ENCODE peak calls at places on chromosomes 1 and 21, in seven cellular contexts. T, Y, P, B, A, S and K are unnamed samples.

GRCh38 chr1:211698161-211699026 is 23.0 kb upstream of the NEK2 start:
- DNase-seq in P (peak; percentile 66), T (peak; percentile 79), Y (no peak), B (peak; percentile 20), A (peak; percentile 88), S (peak; percentile 64), K (peak; percentile 77)

GRCh38 chr21:35332841-35333426 is 283.8 kb upstream of the RUNX1 start:
- DNase-seq in S (no peak), T (no peak), P (no peak), B (no peak), A (no peak), Y (no peak), K (no peak)

GRCh38 chr1:37028981-37029617 is 5.2 kb downstream of the GRIK3 start:
- DNase-seq in B (no peak), S (no peak), Y (no peak), A (no peak), T (no peak), P (no peak), K (no peak)

GRCh38 chr1:85943526-85943925 is 213.0 kb downstream of the COL24A1 start:
- DNase-seq in Y (no peak), P (no peak), A (no peak), B (no peak), S (no peak), T (no peak), K (no peak)

GRCh38 chr1:238953448-238953847 is 432.9 kb upstream of the CHRM3 start:
- DNase-seq in B (no peak), P (no peak), S (no peak), A (no peak), T (no peak), Y (no peak), K (no peak)

GRCh38 chr1:57307382-57307781 is 116.5 kb downstream of the DAB1 start:
- DNase-seq in T (no peak), Y (no peak), B (no peak), P (no peak), A (no peak), S (peak; percentile 2), K (peak; percentile 36)

GRCh38 chr1:53294557-53294956 is 33.3 kb downstream of the LRP8 start:
- DNase-seq in T (no peak), S (peak; percentile 67), B (peak; percentile 49), A (no peak), P (peak; percentile 70), Y (no peak), K (peak; percentile 94)

GRCh38 chr1:53559391-53559815 is 100.2 kb downstream of the DMRTB1 start:
- DNase-seq in Y (no peak), A (no peak), T (no peak), S (no peak), P (no peak), B (no peak), K (no peak)

GRCh38 chr1:230421485-230421884 is 4.6 kb downstream of the PGBD5 start:
- DNase-seq in P (no peak), Y (no peak), A (no peak), B (no peak), T (no peak), S (no peak), K (no peak)

GRCh38 chr21:44529503-44530125 is 10.4 kb downstream of the KRTAP10-1 start:
- DNase-seq in P (no peak), B (no peak), A (no peak), Y (no peak), T (no peak), S (no peak), K (no peak)

GRCh38 chr1:36223373-36223995 is 759 bp upstream of the THRAP3 start:
- DNase-seq in A (no peak), Y (peak; percentile 52), B (peak; percentile 54), S (peak; percentile 64), P (peak; percentile 77), T (no peak), K (peak; percentile 43)

GRCh38 chr1:188386666-188387065 is 1557.9 kb downstream of the PLA2G4A start:
- DNase-seq in B (no peak), T (no peak), P (no peak), S (no peak), Y (no peak), A (no peak), K (no peak)

GRCh38 chr1:177048314-177049069 is 116.0 kb downstream of the ASTN1 start:
- DNase-seq in B (no peak), S (peak; percentile 32), A (no peak), T (no peak), P (no peak), Y (no peak), K (peak; percentile 78)

GRCh38 chr1:32234792-32235191 is 12.2 kb upstream of the FAM167B start:
- DNase-seq in B (no peak), S (no peak), A (no peak), T (no peak), P (no peak), Y (no peak), K (no peak)

GRCh38 chr1:20229191-20229590 is 42.9 kb upstream of the PLA2G2C start:
- DNase-seq in P (no peak), B (no peak), S (no peak), A (no peak), T (no peak), Y (no peak), K (no peak)

DNA sequence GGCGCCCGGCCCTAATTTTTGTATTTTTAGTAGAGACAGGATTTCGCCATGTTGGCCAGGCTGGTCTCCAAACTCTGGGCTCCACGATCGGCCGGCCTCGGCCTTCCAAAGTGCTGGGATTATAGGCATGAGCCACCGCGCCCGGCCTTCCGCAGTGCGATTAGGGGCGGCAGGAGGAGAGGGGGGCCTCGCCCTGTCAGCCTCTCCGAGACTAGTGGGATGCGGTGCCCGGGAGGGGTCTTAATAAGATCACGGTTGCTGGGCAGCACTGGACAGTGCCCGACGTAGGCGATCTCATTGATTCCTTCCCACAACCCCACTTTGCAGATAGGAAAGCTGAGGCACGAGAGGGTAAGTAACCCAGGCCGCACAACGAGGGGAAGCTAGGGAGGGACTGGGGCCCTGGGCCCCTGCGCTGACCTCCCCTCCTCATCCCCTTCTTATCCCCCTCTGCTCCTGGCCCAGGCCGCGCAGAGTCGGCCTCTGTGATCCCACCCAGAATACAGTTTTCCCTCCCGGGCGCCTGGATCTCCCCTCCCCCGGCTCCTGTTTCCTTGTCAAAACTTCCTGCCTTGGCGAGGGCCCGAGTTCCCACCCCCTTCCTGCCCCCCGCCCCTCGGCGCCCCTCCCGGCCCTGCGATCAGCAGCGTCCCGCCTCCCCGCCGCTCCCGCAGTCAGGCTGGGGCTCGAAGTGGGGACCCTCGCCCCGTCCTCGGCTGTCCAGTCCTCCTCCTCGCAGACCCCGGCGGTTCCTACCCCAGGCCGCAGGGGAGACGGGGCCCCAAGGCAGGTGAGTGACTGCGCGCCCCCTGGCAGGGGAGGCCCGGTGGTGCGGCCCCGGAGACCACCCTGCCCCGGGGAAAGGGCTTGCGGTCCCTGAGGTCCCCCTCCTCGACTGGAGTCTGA is at the start of gene PEAR1:
- DNase-seq in Y (no peak), S (no peak), A (no peak), T (no peak), P (peak; percentile 44), B (no peak), K (no peak)
- TF ChIP-seq CTCF in Y (no peak), S (no peak), A (no peak), T (no peak), P (no peak), B (no peak), K (no peak)

DNA sequence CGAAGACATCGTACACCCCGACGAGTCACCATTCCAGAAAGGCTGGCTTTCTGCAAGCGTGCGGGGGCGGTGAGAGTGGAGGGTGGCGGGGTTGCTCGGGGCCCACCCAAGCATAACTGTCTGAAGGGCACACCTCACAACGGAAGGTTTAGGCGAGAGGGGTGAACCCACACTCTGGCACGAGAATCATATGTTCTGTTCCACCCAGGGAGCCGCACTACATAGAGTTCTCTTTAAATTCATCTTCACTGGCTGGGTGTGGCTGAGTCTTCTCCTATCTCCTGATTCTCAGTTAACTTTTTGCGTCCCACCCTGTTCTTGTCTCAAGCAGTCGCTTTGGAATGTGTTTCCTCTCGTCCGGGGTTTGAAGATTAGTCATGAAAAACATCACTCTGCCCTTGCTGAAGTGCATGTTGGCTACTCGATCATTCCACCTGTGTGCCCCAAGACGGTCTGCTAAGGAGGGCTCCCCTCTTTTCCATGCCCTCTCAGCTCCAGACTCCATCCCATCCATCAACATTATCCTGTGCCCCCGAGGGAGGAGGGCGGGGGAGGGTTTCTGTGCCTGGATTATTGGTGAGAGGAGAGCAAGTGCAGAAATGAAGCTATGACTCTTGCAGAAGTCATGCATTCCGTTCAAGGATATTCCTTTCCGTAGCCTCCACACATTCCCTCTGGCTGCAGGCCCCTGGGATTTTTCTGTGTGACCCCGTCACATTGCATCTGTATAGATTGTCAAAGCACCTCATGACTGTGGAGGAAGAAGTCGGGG is 53.5 kb upstream of the CD34 start:
- DNase-seq in P (peak; percentile 76), A (no peak), B (no peak), S (no peak), Y (no peak), T (no peak), K (peak; percentile 62)
- H3K4me3 ChIP-seq in P (no peak overlapping the region), A (no peak overlapping the region), B (no peak overlapping the region), S (no peak overlapping the region), Y (peak overlapping the region; percentile 39), T (no peak overlapping the region), K (no peak overlapping the region)

DNA sequence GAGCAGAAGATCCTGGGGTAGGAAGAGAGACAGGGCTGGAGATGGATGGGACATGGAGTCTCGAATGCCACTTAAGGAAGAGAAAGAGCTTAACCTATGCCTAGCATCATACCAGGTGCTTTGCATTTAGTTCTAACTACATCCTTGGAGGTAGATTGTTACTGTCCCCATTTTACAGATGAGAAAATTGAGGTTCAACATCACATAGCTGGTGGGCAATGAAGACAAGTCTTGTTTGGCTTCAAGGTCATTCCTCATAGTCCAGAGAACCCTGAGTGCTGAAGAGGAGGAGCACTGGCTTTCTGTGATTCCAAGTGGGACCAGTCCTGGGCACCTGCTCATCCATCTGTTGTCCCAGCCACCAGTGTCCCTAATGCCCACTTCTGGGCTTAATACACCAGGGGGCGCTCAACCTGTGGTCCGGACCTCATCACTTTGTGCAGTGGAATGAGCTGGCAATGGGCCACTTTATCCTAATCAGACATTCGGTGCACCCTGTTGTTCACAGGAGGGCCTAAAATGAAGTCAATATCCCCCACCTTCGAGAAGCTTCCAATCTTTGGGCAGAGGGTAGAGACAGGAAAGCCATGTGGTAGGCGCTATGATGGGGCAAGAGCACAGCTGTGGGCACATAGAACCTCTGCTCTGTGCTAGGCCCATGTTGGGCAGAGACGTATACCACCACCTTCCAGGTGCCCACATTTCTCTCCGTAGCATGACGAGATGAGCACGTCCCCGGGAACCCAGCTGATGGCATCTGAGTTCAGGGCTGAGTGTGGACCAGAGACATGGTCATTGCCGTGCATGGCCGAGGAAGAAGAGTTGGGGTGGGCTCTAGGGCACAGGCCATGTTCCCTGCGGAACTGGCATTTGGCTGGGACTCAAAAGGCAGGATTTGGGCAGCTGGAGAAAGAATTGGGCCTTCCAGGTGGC is 9.2 kb downstream of the RPS6KA1 start:
- DNase-seq in P (peak; percentile 63), S (peak; percentile 42), A (peak; percentile 46), T (no peak), B (no peak), Y (no peak), K (peak; percentile 55)
- TF ChIP-seq CTCF in P (peak; percentile 60), S (peak; percentile 60), A (peak; percentile 43), T (peak; percentile 31), B (peak; percentile 49), Y (peak; percentile 60), K (peak; percentile 52)

DNA sequence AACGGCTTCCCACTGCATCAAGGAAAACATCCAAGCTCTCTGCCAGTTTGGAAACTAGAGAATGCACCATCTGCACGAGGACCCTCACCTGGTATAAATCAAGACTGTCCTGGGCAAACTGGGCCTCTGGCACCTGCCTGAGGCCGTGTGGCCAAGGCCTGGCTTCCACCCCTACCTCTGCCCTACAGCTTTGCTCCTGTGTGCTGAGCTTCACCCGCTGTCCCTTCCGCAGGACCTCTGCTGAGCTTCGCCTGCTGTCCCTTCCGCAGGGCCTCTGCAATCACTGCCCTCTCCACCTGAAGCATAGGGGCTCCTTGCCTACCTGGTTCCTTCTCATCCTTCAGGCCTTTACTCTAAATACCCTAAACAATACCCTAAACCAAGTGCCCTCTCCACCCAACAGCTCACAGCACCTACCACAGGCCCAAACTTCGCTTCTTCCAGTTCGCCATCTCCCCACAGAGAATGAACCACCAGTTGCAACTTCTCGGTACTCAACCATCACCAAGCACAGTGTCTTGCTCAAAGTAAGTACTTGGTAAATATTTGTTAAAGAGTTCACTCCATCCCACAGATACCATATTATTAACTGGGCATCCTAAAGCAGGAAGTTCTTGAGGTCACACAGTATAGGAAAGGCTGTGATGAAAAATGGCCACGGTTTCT is 18.4 kb downstream of the GNB1 start:
- DNase-seq in S (no peak), B (no peak), Y (no peak), T (no peak), P (no peak), A (no peak), K (no peak)
- H3K4me3 ChIP-seq in S (no peak overlapping the region), B (no peak overlapping the region), Y (no peak overlapping the region), T (no peak overlapping the region), P (no peak overlapping the region), A (no peak overlapping the region), K (no peak overlapping the region)